ENCODE peak calls at places on chromosomes 3 and 15, in six cellular contexts. V is HL-60, S is natural killer cell, Q is lower lobe of right lung, Z is heart right ventricle, M is mesothelial cell of epicardium. R is an unnamed sample.

GRCh38 chr3:178386880-178387279 is 149.4 kb upstream of the KCNMB2 start:
- DNase-seq in Z (no peak), Q (no peak), M (no peak), V (no peak), S (no peak), R (no peak)

GRCh38 chr15:63763476-63764123 is 70.1 kb downstream of the HERC1 start:
- DNase-seq in V (no peak), M (no peak), Z (no peak), S (no peak), Q (no peak), R (no peak)

GRCh38 chr15:66016199-66016598 is 146.9 kb downstream of the RAB11A start:
- DNase-seq in Q (no peak), V (no peak), S (no peak), M (no peak), Z (no peak), R (no peak)

GRCh38 chr3:120284702-120285507 is at the start of gene GPR156:
- DNase-seq in S (no peak), V (no peak), M (no peak), Z (no peak), Q (no peak), R (no peak)

GRCh38 chr3:119751423-119751822 is 30.5 kb upstream of the NR1I2 start:
- DNase-seq in S (no peak), Q (no peak), V (no peak), M (no peak), Z (no peak), R (no peak)

GRCh38 chr3:124315215-124316033 is 323.5 kb upstream of the ROPN1 start:
- DNase-seq in Z (no peak), Q (no peak), S (no peak), M (no peak), V (no peak), R (no peak)

GRCh38 chr15:30859091-30859874 is 44.4 kb upstream of the FAN1 start:
- DNase-seq in V (no peak), Q (no peak), S (no peak), M (no peak), Z (no peak), R (no peak)

GRCh38 chr15:32919749-32920414 is 202.1 kb downstream of the GREM1 start:
- DNase-seq in S (no peak), V (no peak), Q (no peak), Z (no peak), M (no peak), R (no peak)

GRCh38 chr15:72197045-72197459 is 535 bp downstream of the GRAMD2A start:
- DNase-seq in Z (no peak), M (no peak), Q (no peak), S (no peak), V (no peak), R (no peak)

GRCh38 chr3:10975695-10976234 is 16.8 kb upstream of the SLC6A1 start:
- DNase-seq in M (no peak), Q (no peak), V (no peak), S (no peak), Z (no peak), R (no peak)

GRCh38 chr15:55897560-55898336 is 95.7 kb downstream of the NEDD4 start:
- DNase-seq in S (no peak), Z (peak), Q (no peak), V (no peak), M (no peak), R (no peak)

GRCh38 chr3:52240059-52240885 is 1.3 kb upstream of the TWF2 start:
- DNase-seq in Q (peak), V (peak), S (no peak), M (no peak), Z (no peak), R (peak)

GRCh38 chr15:68843425-68844311 is 23.0 kb upstream of the ANP32A start:
- DNase-seq in Q (peak), V (no peak), M (no peak), Z (peak), S (peak), R (no peak)

GRCh38 chr3:104596551-104596950 is 770.2 kb upstream of the ALCAM start:
- DNase-seq in Z (no peak), V (peak), Q (no peak), S (no peak), M (no peak), R (no peak)
- TF ChIP-seq CTCF in Z (no peak), V (peak), Q (peak), S (no peak), M (peak), R (peak)

GRCh38 chr3:177196473-177197040 is 725 bp downstream of the TBL1XR1 start:
- DNase-seq in V (peak), Q (no peak), M (peak), Z (peak), S (peak), R (no peak)
- TF ChIP-seq CTCF in V (no peak), Q (no peak), M (no peak), Z (no peak), S (no peak), R (no peak)

GRCh38 chr15:22788004-22788403 is 1.6 kb downstream of the NIPA1 start:
- DNase-seq in Z (no peak), S (no peak), Q (no peak), V (no peak), M (no peak), R (no peak)

DNA sequence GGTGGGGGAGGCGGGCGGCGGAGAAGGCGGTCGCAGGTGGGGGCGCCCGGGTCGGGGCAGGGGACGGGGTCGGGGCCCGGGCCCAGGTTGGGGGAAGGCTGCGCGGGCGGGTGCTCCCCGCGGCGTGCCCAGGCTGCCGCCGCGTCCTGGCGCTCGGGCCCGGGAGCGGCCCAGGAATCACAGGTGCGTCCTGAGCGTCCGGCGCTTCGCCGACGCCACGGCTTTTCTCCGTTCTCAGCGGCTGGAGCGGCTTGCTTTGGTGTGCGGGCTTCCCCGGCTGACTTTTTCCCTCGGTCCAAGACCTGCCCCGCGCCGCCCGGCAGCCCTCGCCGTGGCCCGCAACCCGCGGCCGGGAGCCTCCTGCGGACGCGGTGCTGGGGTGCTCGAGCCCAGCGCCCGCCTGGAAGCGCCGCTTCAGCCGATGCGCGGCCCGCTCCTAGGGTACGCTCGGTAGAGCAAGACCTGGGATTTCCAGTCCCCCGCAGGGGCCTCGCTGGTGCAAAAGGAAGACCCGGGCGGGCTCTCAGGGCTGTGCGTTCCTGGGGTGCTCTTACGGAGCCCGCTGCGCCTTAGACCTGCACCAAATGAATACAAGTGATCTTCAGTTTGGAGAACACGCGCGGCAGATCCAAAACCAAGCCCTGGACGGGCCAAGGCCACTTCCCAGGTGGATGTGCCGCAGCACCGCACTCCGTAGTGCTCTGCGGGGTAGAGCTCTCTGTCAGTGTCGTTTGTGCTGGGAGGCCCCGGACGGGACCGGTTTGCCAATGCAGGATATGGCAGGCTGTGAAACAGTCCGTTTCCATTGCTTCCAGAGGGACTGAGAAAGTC is 639 bp downstream of the NIPA1 start:
- DNase-seq in V (no peak), M (no peak), Q (no peak), Z (peak), S (no peak), R (no peak)
- TF ChIP-seq CTCF in V (no peak), M (no peak), Q (no peak), Z (no peak), S (no peak), R (no peak)

GRCh38 chr3:147654827-147655226 is 245.7 kb downstream of the ZIC1 start:
- DNase-seq in S (no peak), Q (no peak), Z (no peak), M (no peak), V (no peak), R (no peak)

GRCh38 chr3:147655236-147655635 is 246.1 kb downstream of the ZIC1 start:
- DNase-seq in M (no peak), Z (no peak), V (no peak), S (no peak), Q (no peak), R (no peak)

GRCh38 chr3:147652682-147653081 is 243.5 kb downstream of the ZIC1 start:
- DNase-seq in M (no peak), V (no peak), Q (no peak), Z (no peak), S (no peak), R (no peak)

GRCh38 chr3:147653309-147653923 is 244.3 kb downstream of the ZIC1 start:
- DNase-seq in M (no peak), Q (no peak), V (no peak), S (no peak), Z (no peak), R (no peak)

DNA sequence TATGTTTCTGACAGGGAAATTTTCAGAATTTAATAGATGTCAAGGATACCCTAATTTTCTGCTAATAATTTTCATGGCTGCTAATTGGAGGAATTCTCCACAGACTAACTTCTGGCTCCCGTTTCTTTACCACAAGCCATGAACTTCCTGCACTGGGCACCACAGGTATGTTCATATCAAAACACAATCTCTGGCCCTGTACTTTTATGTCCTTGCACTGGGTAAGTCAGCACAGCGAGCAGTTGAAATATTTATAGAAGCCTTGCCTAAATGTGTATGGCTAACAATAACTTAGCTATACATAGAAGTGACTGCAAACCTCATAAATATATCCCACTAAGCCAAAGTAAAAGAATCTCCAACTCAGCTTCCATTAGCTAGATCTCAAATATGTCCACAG is 246.9 kb downstream of the ZIC1 start:
- DNase-seq in M (no peak), S (no peak), Z (no peak), V (no peak), Q (no peak), R (no peak)
- TF ChIP-seq CTCF in M (no peak), S (no peak), Z (no peak), V (no peak), Q (no peak), R (no peak)

DNA sequence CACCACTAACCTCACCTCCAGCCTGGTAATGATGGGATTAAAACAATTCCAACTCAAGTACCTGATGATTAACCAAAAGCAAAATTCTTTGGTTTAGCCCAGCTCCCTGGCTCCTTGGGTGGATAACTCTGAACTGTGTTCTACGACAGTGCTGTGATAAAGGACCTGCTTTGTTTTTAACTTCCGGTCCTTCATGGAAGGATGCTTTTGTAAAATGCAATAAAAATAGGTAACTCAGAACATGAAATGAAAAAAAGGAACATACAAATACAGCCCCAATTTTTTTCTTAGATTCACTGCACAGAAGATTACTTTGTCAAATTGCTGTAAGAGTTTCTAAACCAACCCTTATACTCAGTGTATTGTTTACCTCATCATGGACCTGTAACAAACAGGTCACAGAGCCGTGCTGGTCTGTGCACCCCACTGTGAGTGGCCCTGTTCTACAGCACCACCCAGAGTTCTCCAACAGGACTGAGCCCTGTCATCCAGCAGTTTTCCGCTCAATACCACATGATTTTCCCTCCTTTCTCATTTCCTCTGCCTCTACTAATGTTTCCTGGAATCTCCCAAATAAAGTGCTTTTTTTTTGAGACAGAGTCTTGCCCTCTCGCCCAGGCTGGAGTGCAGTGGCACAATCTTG is 4.9 kb upstream of the PCYT1A start:
- DNase-seq in M (no peak), Q (no peak), V (no peak), Z (no peak), S (no peak), R (no peak)
- TF ChIP-seq CTCF in M (no peak), Q (no peak), V (no peak), Z (no peak), S (no peak), R (no peak)

GRCh38 chr15:58616171-58616570 is 133.3 kb downstream of the ADAM10 start:
- DNase-seq in Q (no peak), S (no peak), Z (no peak), M (no peak), V (no peak), R (no peak)

GRCh38 chr15:58608711-58609110 is 140.8 kb downstream of the ADAM10 start:
- DNase-seq in Q (no peak), S (no peak), Z (no peak), V (no peak), M (no peak), R (no peak)

GRCh38 chr15:58608129-58608590 is 141.3 kb downstream of the ADAM10 start:
- DNase-seq in M (no peak), S (no peak), V (no peak), Z (no peak), Q (no peak), R (no peak)

GRCh38 chr15:58606577-58607080 is 142.9 kb downstream of the ADAM10 start:
- DNase-seq in V (no peak), Q (no peak), Z (no peak), M (no peak), S (no peak), R (no peak)

GRCh38 chr15:58611731-58612676 is 137.5 kb downstream of the ADAM10 start:
- DNase-seq in Q (no peak), S (no peak), Z (no peak), M (no peak), V (no peak), R (no peak)
- TF ChIP-seq CTCF in Q (no peak), S (no peak), Z (no peak), M (no peak), V (no peak), R (no peak)

DNA sequence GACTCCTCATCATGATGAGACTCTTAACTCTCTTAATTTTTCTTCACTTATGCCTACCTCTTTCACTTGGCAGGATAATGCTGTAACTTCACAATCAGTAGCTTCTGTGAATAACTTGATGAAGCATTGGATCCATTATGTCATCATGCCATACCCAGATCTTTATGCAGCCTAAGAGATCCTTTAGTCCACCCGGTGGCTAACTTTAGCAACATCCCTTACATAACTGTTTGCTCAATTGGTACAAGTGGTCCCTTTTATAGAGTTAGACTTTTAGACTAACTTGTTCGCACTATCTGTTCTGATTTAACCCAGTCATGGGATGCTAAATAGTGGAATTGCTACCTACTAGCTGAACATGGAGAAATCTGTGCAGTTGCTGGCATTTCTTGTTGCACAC is 184.5 kb downstream of the USP13 start:
- DNase-seq in M (no peak), V (no peak), S (no peak), Q (no peak), Z (no peak), R (no peak)
- TF ChIP-seq CTCF in M (no peak), V (no peak), S (no peak), Q (no peak), Z (no peak), R (peak)

GRCh38 chr15:75508741-75509532 is 57.4 kb upstream of the SIN3A start:
- DNase-seq in Z (no peak), S (no peak), Q (no peak), V (peak), M (no peak), R (no peak)
- TF ChIP-seq CTCF in Z (peak), S (peak), Q (peak), V (peak), M (peak), R (peak)

DNA sequence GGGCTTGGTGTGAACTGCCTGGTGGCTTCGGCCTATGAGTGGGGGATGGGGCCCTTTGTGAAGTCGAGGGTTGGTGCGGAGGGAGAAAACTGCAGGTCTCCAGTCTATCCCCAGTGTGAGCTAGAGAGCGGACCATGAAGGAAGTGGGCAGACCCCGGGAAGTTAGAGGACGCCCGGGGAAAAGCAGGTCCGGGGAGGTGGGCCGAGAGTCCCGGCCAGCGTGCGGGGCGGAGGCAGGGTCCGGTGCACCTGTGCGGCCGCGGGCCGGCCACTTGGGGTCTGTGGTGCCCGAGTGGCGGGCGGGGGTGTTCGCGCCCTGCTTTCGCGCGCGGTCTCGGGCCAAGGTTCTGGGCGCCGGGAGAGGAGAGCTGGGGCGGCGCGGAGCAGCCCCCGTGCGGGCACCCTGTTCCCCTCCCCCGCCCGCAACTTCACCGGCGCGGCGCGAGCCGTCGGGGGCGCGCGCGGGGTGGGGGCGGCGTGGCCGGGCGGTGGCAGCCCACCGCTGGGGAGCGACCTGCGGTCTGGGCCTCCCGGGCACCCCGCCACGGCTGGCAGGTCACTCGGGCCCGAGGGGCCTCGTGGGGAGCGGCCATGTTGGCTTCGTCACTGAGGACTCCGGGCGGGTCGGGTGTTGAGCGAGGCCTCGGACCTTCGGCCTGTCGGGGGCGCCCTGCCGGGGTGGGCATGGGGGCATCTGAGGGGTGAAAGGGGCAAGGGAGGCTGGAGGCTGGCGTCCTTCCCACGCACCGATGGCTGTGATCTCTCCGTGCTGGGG is 4.8 kb downstream of the UBE2E1 start:
- DNase-seq in Q (peak), S (peak), V (no peak), M (no peak), Z (peak), R (peak)
- TF ChIP-seq CTCF in Q (peak), S (no peak), V (no peak), M (no peak), Z (no peak), R (peak)